ENCODE peak calls at places on chromosomes 1 and 21, in ten cellular contexts. Y, W, X, E, R, K, L, S, U and I are unnamed samples.

GRCh38 chr1:109595540-109595939 is 23.9 kb downstream of the GNAT2 start:
- DNase-seq in W (no peak), E (no peak), R (no peak), S (no peak), L (no peak), X (no peak), U (no peak), K (peak), Y (no peak), I (peak)

GRCh38 chr1:246001142-246001812 is 505.8 kb downstream of the SMYD3 start:
- DNase-seq in E (no peak), R (no peak), Y (no peak), S (no peak), L (no peak), K (no peak), W (no peak), X (no peak), U (no peak), I (no peak)

GRCh38 chr1:2392071-2392442 is 416 bp downstream of the RER1 start:
- DNase-seq in W (no peak), S (no peak), L (no peak), Y (no peak), U (no peak), K (no peak), X (no peak), E (no peak), R (no peak), I (peak)

GRCh38 chr1:223776075-223776814 is 63.9 kb downstream of the CAPN2 start:
- DNase-seq in Y (no peak), U (no peak), R (no peak), L (no peak), E (no peak), W (peak), S (no peak), X (no peak), K (peak), I (peak)

GRCh38 chr1:41657679-41658078 is 173.2 kb upstream of the EDN2 start:
- DNase-seq in U (no peak), K (no peak), Y (no peak), W (no peak), L (no peak), S (no peak), R (no peak), X (no peak), E (no peak), I (no peak)

GRCh38 chr1:67683736-67684525 is 1.1 kb upstream of the GADD45A start:
- DNase-seq in R (no peak), E (no peak), S (peak), U (no peak), K (peak), X (peak), L (peak), Y (peak), W (peak), I (peak)

GRCh38 chr1:22131875-22132486 is 10.9 kb downstream of the WNT4 start:
- DNase-seq in Y (peak), S (peak), K (peak), L (peak), U (no peak), R (no peak), E (peak), W (peak), X (no peak), I (peak)

GRCh38 chr1:247433922-247434476 is 18.0 kb downstream of the NLRP3 start:
- DNase-seq in W (no peak), X (no peak), U (no peak), S (no peak), K (no peak), Y (no peak), R (no peak), E (no peak), L (no peak), I (no peak)

GRCh38 chr1:75135829-75136142 is 1.6 kb downstream of the LHX8 start:
- DNase-seq in E (no peak), S (no peak), X (no peak), L (no peak), R (peak), W (no peak), K (no peak), Y (no peak), U (no peak), I (no peak)

GRCh38 chr1:116008651-116009380 is 32.5 kb downstream of the SLC22A15 start:
- DNase-seq in X (peak), S (no peak), L (no peak), R (no peak), Y (no peak), U (no peak), W (no peak), K (no peak), E (no peak), I (no peak)

GRCh38 chr1:33017175-33017574 is 19.5 kb downstream of the AK2 start:
- DNase-seq in E (no peak), K (no peak), W (no peak), S (no peak), X (no peak), L (no peak), Y (no peak), R (no peak), U (no peak), I (no peak)

GRCh38 chr21:31909772-31910470 is 37.1 kb downstream of the HUNK start:
- DNase-seq in X (no peak), R (no peak), S (no peak), W (no peak), K (no peak), Y (no peak), U (no peak), L (no peak), E (no peak), I (no peak)

GRCh38 chr1:48109390-48110009 is 112.3 kb upstream of the TRABD2B start:
- DNase-seq in L (no peak), K (peak), R (peak), X (no peak), U (no peak), E (no peak), W (no peak), Y (no peak), S (no peak), I (peak)

GRCh38 chr1:62438163-62438562 is 1.3 kb downstream of the USP1 start:
- DNase-seq in E (no peak), L (no peak), K (peak), Y (no peak), R (no peak), X (no peak), S (no peak), W (no peak), U (no peak), I (peak)

GRCh38 chr1:202805886-202806511 is 2.2 kb downstream of the KDM5B start:
- DNase-seq in U (no peak), E (no peak), W (peak), K (peak), L (no peak), X (no peak), S (no peak), Y (peak), R (no peak), I (peak)

GRCh38 chr1:12052997-12053686 is 10.0 kb upstream of the TNFRSF8 start:
- DNase-seq in W (no peak), L (no peak), S (no peak), X (peak), E (peak), Y (no peak), K (peak), U (peak), R (no peak), I (no peak)

GRCh38 chr1:153533689-153534201 is 2.0 kb downstream of the S100A6 start:
- DNase-seq in Y (no peak), K (peak), X (no peak), E (no peak), R (no peak), L (no peak), W (no peak), S (no peak), U (peak), I (peak)

GRCh38 chr1:227923353-227924167 is 24.2 kb downstream of the WNT9A start:
- DNase-seq in L (no peak), U (peak), W (no peak), Y (no peak), X (no peak), K (no peak), R (no peak), E (no peak), S (no peak), I (no peak)

GRCh38 chr1:215146252-215146975 is 63.9 kb downstream of the KCNK2 start:
- DNase-seq in Y (peak), K (peak), W (no peak), X (no peak), U (no peak), E (no peak), R (no peak), S (no peak), L (no peak), I (peak)

GRCh38 chr1:172699695-172700094 is 40.8 kb downstream of the FASLG start:
- DNase-seq in X (no peak), K (no peak), U (no peak), W (no peak), Y (no peak), S (no peak), R (no peak), E (no peak), L (no peak), I (peak)

GRCh38 chr1:242206994-242207393 is 208.1 kb upstream of the MAP1LC3C start:
- DNase-seq in S (no peak), E (no peak), X (no peak), W (no peak), Y (no peak), L (no peak), K (no peak), R (no peak), U (no peak), I (no peak)